ENCODE peak calls at places on chromosome 22, in five cellular contexts. W is kidney, G is brain microvascular endothelial cell, Q is IMR-90, F is body of pancreas. R is an unnamed sample.

GRCh38 chr22:37887610-37888378 is 18.3 kb upstream of the MICALL1 start:
- DNase-seq in W (no peak), G (peak), Q (peak), F (no peak), R (no peak)

GRCh38 chr22:41831383-41831782 is 1.5 kb upstream of the SREBF2 start:
- DNase-seq in W (no peak), G (no peak), Q (no peak), F (no peak), R (peak)

GRCh38 chr22:25546751-25547150 is 17.7 kb upstream of the GRK3 start:
- DNase-seq in W (no peak), G (no peak), Q (no peak), F (no peak), R (no peak)

GRCh38 chr22:19959043-19959586 is 17.5 kb upstream of the TXNRD2 start:
- DNase-seq in W (peak), G (peak), Q (peak), F (peak), R (no peak)

GRCh38 chr22:25845985-25846745 is 104.2 kb downstream of the MYO18B start:
- DNase-seq in W (no peak), G (peak), Q (no peak), F (no peak), R (peak)

GRCh38 chr22:29128891-29129643 is 56.2 kb downstream of the KREMEN1 start:
- DNase-seq in W (no peak), G (no peak), Q (peak), F (no peak), R (no peak)

GRCh38 chr22:40534379-40535188 is 101.9 kb downstream of the MRTFA start:
- DNase-seq in W (no peak), G (peak), Q (peak), F (no peak), R (peak)

GRCh38 chr22:25368271-25368670 is 148.8 kb downstream of the CRYBB2 start:
- DNase-seq in W (peak), G (peak), Q (peak), F (no peak), R (no peak)

GRCh38 chr22:47847281-47847890 is 1084.9 kb downstream of the TBC1D22A start:
- DNase-seq in W (no peak), G (no peak), Q (no peak), F (no peak), R (no peak)

DNA sequence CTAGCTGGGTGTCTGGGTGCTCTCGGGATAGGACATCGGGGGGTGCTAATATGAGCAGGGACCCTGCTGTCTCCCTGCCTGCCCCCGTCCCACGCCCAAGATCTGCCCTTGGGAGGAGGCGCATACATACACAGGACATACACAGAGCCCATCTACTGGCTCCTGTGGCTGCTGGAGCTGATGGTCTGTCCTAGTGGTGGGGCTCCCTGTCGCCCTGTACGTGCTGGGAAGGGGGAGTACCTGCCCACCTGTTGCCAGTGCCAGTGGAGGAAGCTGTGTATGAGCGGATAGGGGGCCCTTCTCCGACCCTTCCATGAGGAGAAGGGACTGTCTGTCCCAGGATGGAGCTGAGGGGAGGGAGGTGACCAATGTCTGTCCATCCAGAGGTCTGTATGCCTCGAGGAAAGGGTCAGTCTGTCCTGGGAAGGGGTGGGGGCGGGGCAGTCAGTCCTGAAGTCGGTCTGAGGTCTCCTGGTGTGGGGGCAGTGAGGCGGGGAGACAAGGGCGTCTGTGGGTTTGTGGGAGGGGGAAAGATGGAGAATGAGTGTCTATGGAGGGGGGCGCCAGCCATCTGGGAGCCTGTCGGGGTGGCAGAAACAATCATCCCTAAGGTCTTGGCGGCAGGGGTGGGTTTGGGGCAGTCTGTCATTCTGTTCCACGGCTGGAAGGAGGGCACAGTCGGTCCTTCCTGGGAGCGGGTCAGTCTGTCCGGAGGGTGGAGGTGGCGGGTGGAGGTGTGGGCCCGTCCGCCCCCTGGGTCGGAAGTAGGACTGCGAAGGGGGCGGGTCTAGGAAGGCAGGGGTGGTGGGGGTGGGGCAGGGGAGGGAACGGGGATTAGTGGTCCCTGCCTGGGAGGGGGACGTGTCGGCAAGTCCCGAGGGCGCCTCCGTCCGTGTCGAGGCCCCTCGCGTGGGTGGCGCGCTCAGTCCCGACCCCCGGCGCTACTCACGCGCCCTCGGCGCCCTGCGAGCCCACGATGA is 727 bp downstream of the TBC1D10A start:
- DNase-seq in W (peak), G (no peak), Q (no peak), F (peak), R (peak)
- H3K4me3 ChIP-seq in W (peak), G (peak), Q (peak), F (peak), R (peak)

GRCh38 chr22:31148516-31148915 is 8.2 kb upstream of the PLA2G3 start:
- DNase-seq in W (no peak), G (no peak), Q (peak), F (no peak), R (no peak)

GRCh38 chr22:31153357-31153756 is 6.6 kb upstream of the RNF185 start:
- DNase-seq in W (no peak), G (no peak), Q (no peak), F (no peak), R (no peak)

GRCh38 chr22:31151872-31152271 is 8.1 kb upstream of the RNF185 start:
- DNase-seq in W (no peak), G (no peak), Q (no peak), F (no peak), R (no peak)

GRCh38 chr22:31150615-31151014 is 9.4 kb upstream of the RNF185 start:
- DNase-seq in W (no peak), G (no peak), Q (no peak), F (no peak), R (peak)

DNA sequence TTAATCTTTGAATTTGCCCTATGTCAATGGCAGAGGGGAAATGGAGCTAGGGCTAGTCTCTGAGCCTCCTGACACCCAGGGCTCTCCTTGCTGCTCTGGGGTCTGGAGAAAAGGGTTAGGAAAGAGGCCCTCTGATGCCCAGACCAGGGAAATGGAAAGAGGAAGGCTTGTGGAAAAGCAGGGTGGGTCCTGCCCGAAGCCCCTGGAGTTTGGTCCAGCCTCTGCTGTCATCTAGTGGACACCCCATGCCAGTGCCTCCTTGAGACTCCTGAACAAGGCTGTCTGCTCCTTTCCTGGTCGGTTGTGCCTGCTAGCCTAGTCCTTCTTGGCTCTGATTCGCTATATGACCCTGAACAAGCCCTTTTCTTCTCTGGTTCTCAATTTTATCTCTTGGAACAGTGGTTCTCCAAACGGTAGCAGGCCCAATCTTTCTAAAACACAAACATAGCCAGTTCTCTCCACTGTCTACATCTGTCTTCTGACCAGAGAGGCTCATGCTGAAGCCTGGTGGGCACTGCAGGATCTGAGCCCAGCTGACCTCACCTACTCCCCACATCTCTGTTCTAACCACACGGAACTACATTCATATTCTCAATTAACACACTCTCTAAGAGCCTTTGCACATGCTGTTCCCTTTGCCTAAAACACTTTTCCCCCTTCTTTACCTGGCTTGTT is 8.8 kb upstream of the PLA2G3 start:
- DNase-seq in W (peak), G (peak), Q (peak), F (peak), R (peak)
- TF ChIP-seq CTCF in W (peak), G (peak), Q (peak), F (peak), R (peak)

DNA sequence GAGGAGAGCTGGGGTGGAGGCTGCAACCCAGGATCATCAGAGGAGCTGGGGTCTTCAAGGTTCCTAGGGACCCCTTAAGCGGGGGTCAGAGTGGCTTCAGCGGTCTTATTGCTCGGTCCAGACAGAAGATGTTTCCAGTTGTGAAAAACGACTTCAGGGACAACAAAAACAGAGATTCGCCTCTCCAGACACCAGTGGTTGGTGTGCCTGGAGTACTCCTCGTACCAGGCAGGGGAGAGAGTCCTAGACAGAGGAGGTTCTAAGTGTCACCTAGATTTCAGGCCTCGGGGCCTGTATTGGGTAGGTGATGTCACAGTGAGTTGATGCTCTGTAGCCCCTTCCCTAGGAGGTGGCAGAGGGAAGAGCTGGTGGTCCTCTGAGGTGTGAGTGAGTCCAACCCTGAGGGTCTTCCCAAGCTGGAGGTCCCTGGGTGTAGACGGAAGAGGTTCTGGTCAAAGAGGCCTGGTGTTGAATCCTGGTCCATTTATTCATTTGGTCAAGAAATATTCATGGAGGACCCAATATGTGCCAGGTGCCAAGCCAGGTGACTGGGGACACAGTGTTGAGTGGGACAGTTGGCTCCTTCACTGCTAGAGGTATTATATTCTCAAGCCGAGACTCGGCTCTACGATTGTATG is 4.4 kb upstream of the IGLL5 start:
- DNase-seq in W (peak), G (no peak), Q (no peak), F (no peak), R (no peak)
- H3K4me3 ChIP-seq in W (no peak), G (no peak), Q (no peak), F (no peak), R (peak)

GRCh38 chr22:17891427-17892167 is 117.3 kb upstream of the BID start:
- DNase-seq in W (no peak), G (no peak), Q (no peak), F (no peak), R (peak)
- TF ChIP-seq CTCF in W (peak), G (peak), Q (peak), F (no peak), R (peak)

GRCh38 chr22:32410459-32410858 is 1.6 kb downstream of the RTCB start:
- DNase-seq in W (no peak), G (no peak), Q (no peak), F (no peak), R (no peak)
- H3K4me3 ChIP-seq in W (peak), G (peak), Q (no peak), F (no peak), R (peak)

GRCh38 chr22:39212721-39213376 is 31.9 kb downstream of the PDGFB start:
- DNase-seq in W (peak), G (no peak), Q (no peak), F (no peak), R (no peak)
- TF ChIP-seq CTCF in W (no peak), G (peak), Q (no peak), F (no peak), R (no peak)

GRCh38 chr22:31098633-31099110 is 8.7 kb downstream of the SELENOM start:
- DNase-seq in W (no peak), G (no peak), Q (no peak), F (no peak), R (no peak)
- H3K4me3 ChIP-seq in W (no peak), G (no peak), Q (no peak), F (no peak), R (no peak)

GRCh38 chr22:35761037-35761436 is 43.4 kb downstream of the APOL5 start:
- DNase-seq in W (no peak), G (no peak), Q (peak), F (no peak), R (peak)
- TF ChIP-seq CTCF in W (peak), G (peak), Q (peak), F (no peak), R (peak)

DNA sequence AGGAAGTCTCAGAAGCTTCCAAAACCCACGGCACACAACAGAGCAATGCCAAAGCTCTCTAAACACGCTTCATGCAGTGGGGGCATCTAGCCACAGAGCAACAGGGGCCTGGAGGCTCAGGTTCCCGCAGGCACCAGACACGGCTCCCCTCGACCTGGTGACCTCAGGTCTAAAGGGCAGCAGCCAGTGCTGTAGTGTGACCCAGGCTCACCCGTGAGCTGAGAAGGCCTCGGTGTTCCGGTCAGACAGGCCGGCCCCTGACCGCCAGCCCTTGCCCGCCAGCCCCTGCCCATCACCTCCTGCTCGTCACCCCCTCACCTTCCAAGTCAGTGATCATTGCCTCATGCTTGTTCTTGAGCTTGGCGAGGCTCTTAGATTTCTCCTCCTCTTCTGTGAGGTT is 45.7 kb downstream of the APOL1 start:
- DNase-seq in W (no peak), G (no peak), Q (no peak), F (no peak), R (no peak)
- H3K4me3 ChIP-seq in W (no peak), G (no peak), Q (no peak), F (no peak), R (no peak)

DNA sequence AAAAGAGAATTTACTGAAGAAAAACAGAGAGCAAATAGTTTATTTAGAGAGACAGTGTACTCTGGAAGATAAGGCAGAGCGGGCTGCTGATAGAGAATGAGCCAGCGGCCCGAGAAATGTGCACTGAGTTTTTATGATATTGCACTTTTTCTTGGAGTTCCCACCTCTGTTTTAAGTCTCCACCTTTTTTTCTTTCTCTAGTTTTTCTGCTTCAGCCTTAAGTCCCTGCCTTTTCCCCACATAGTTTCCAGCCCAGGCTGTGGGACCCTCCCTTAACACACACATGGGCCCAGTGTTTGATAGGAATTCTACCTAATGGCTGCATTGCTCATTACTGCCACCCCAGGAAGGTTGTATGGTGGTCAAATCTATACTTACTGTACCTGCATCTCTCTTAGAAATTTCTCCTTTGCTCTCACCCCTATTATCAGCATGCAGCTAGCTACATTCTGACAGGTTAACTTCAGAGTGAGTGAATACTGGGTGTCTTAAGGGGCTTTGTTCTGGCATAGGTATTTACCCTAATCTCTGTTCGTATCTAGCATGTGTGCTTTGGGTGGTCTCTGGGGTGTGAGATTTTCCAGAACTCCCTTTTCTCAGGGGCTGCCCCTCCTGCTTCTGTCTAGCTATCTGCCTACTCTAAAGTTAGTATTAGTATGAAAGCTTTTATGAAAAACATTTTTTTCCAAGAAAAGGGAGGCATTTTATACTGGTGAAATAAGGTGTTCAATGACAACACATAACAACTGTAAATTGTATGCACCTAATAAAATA is 127.3 kb upstream of the TOP3B start:
- DNase-seq in W (no peak), G (no peak), Q (no peak), F (no peak), R (no peak)
- TF ChIP-seq CTCF in W (no peak), G (peak), Q (no peak), F (no peak), R (peak)

R was measured in GM12865.